ENCODE peak calls at places on chromosomes 5 and 9, in six cellular contexts. I is activated CD8-positive, alpha-beta memory T cell treated with anti-CD3 and anti-CD28 coated beads for 48 hours; P is head of caudate nucleus; T is activated T-cell treated with anti-CD3 and anti-CD28 coated beads, Interleukin-2, amount 50 U/mL, for 4 hours; X is stimulated activated CD8-positive, alpha-beta memory T cell treated with anti-CD3 and anti-CD28 coated beads, Interleukin-15, amount 100 ng/mL, for 24 hours; F is Right ventricle myocardium superior. E is an unnamed sample.

GRCh38 chr9:94269264-94269663 is 10.2 kb downstream of the ZNF169 start:
- DNase-seq in I (no peak), P (no peak), T (no peak), X (no peak), F (no peak), E (no peak)

GRCh38 chr9:37954581-37954981 is 50.7 kb upstream of the SLC25A51 start:
- DNase-seq in I (no peak), P (no peak), T (no peak), X (no peak), F (no peak), E (no peak)

GRCh38 chr5:150700298-150700599 is 613 bp downstream of the RBM22 start:
- DNase-seq in I (no peak), P (no peak), T (no peak), X (no peak), F (no peak), E (no peak)

GRCh38 chr5:130528474-130528873 is 624.2 kb downstream of the CHSY3 start:
- DNase-seq in I (no peak), P (no peak), T (no peak), X (no peak), F (no peak), E (no peak)

GRCh38 chr5:146051678-146052077 is 53.7 kb downstream of the PLAC8L1 start:
- DNase-seq in I (no peak), P (no peak), T (no peak), X (no peak), F (no peak), E (no peak)

GRCh38 chr5:34709861-34710673 is 53.9 kb downstream of the RAI14 start:
- DNase-seq in I (no peak), P (no peak), T (no peak), X (no peak), F (no peak), E (no peak)

GRCh38 chr9:6915635-6916034 is 157.9 kb downstream of the KDM4C start:
- DNase-seq in I (no peak), P (no peak), T (no peak), X (no peak), F (no peak), E (no peak)

GRCh38 chr9:124593080-124594058 is 86.2 kb upstream of the NR5A1 start:
- DNase-seq in I (no peak), P (no peak), T (no peak), X (no peak), F (no peak), E (no peak)

GRCh38 chr9:137550958-137551655 is 572 bp upstream of the MRPL41 start:
- DNase-seq in I (no peak), P (no peak), T (no peak), X (no peak), F (peak), E (peak)

GRCh38 chr9:98658965-98659364 is 49.8 kb downstream of the GABBR2 start:
- DNase-seq in I (no peak), P (no peak), T (no peak), X (no peak), F (no peak), E (no peak)

GRCh38 chr9:99114846-99115500 is 10.1 kb downstream of the TGFBR1 start:
- DNase-seq in I (no peak), P (no peak), T (no peak), X (no peak), F (no peak), E (no peak)

GRCh38 chr5:98734646-98735045 is 38.8 kb upstream of the RGMB start:
- DNase-seq in I (no peak), P (no peak), T (no peak), X (no peak), F (no peak), E (no peak)

GRCh38 chr9:93156475-93157008 is 22.5 kb upstream of the NINJ1 start:
- DNase-seq in I (no peak), P (no peak), T (no peak), X (no peak), F (no peak), E (no peak)

GRCh38 chr5:178644826-178645545 is 18.1 kb upstream of the CLK4 start:
- DNase-seq in I (no peak), P (peak), T (no peak), X (no peak), F (no peak), E (no peak)